ENCODE peak calls at places on chromosomes 13 and 19, in seven cellular contexts. B is IMR-90, Z is H1, Y is H9, H is mesenchymal stem cell, A is neuronal stem cell, C is mesendoderm. S is an unnamed sample.

GRCh38 chr13:106373989-106374572 is 161.4 kb downstream of the EFNB2 start:
- DNase-seq in B (peak), Z (no peak), Y (no peak), H (peak), A (no peak), C (no peak), S (no peak)

GRCh38 chr19:5692785-5693194 is 2.7 kb downstream of the RPL36 start:
- DNase-seq in B (no peak), Z (no peak), Y (peak), H (peak), A (no peak), C (no peak), S (no peak)

GRCh38 chr19:1765904-1766799 is 12.8 kb downstream of the ONECUT3 start:
- DNase-seq in B (no peak), Z (no peak), Y (no peak), H (no peak), A (no peak), C (no peak), S (no peak)

GRCh38 chr19:37817180-37817911 is 38.0 kb upstream of the ZNF573 start:
- DNase-seq in B (peak), Z (peak), Y (peak), H (no peak), A (peak), C (peak), S (peak)

GRCh38 chr19:18607222-18608101 is 863 bp upstream of the CRLF1 start:
- DNase-seq in B (no peak), Z (no peak), Y (no peak), H (no peak), A (no peak), C (no peak), S (no peak)

GRCh38 chr19:35013820-35014754 is 14.0 kb downstream of the GRAMD1A start:
- DNase-seq in B (no peak), Z (no peak), Y (no peak), H (no peak), A (no peak), C (no peak), S (no peak)

GRCh38 chr19:48965033-48965805 is at the start of gene FTL:
- DNase-seq in B (peak), Z (peak), Y (peak), H (peak), A (peak), C (peak), S (peak)

GRCh38 chr19:808176-808741 is 11.0 kb downstream of the PTBP1 start:
- DNase-seq in B (no peak), Z (no peak), Y (no peak), H (no peak), A (no peak), C (no peak), S (no peak)

GRCh38 chr19:3276341-3276799 is 51.9 kb downstream of the CELF5 start:
- DNase-seq in B (no peak), Z (peak), Y (peak), H (no peak), A (no peak), C (no peak), S (peak)

GRCh38 chr13:32687275-32687674 is 101.0 kb downstream of the PDS5B start:
- DNase-seq in B (no peak), Z (no peak), Y (no peak), H (no peak), A (no peak), C (no peak), S (no peak)

GRCh38 chr13:49265822-49266221 is 18.1 kb downstream of the CDADC1 start:
- DNase-seq in B (peak), Z (no peak), Y (no peak), H (peak), A (no peak), C (no peak), S (no peak)

GRCh38 chr19:13844130-13844631 is 32.8 kb upstream of the NANOS3 start:
- DNase-seq in B (no peak), Z (no peak), Y (no peak), H (no peak), A (no peak), C (no peak), S (no peak)

GRCh38 chr19:18999896-19000620 is 33.3 kb downstream of the SUGP2 start:
- DNase-seq in B (peak), Z (no peak), Y (no peak), H (peak), A (no peak), C (peak), S (no peak)

GRCh38 chr19:33797821-33798633 is 1.4 kb downstream of the KCTD15 start:
- DNase-seq in B (peak), Z (no peak), Y (peak), H (peak), A (peak), C (peak), S (no peak)

GRCh38 chr13:99694251-99694650 is 193.0 kb downstream of the TM9SF2 start:
- DNase-seq in B (no peak), Z (no peak), Y (no peak), H (no peak), A (no peak), C (no peak), S (no peak)

GRCh38 chr13:99698816-99699099 is 197.5 kb downstream of the TM9SF2 start:
- DNase-seq in B (no peak), Z (no peak), Y (no peak), H (no peak), A (no peak), C (no peak), S (no peak)

GRCh38 chr13:99700468-99700867 is 199.2 kb downstream of the TM9SF2 start:
- DNase-seq in B (no peak), Z (no peak), Y (no peak), H (no peak), A (no peak), C (no peak), S (no peak)

GRCh38 chr13:99693812-99694211 is 192.5 kb downstream of the TM9SF2 start:
- DNase-seq in B (no peak), Z (no peak), Y (no peak), H (no peak), A (no peak), C (no peak), S (no peak)

GRCh38 chr13:99698010-99698815 is 196.9 kb downstream of the TM9SF2 start:
- DNase-seq in B (no peak), Z (no peak), Y (no peak), H (no peak), A (no peak), C (no peak), S (no peak)
- H4K8ac ChIP-seq in B (no peak), Z (no peak), Y (no peak), H (no peak), A (no peak), C (no peak), S (no peak)

GRCh38 chr13:28631792-28632191 is 27.1 kb upstream of the POMP start:
- DNase-seq in B (peak), Z (no peak), Y (no peak), H (no peak), A (no peak), C (no peak), S (peak)
- H3K18ac ChIP-seq in B (no peak), Z (no peak), Y (no peak), H (no peak), A (no peak), C (no peak), S (no peak)

DNA sequence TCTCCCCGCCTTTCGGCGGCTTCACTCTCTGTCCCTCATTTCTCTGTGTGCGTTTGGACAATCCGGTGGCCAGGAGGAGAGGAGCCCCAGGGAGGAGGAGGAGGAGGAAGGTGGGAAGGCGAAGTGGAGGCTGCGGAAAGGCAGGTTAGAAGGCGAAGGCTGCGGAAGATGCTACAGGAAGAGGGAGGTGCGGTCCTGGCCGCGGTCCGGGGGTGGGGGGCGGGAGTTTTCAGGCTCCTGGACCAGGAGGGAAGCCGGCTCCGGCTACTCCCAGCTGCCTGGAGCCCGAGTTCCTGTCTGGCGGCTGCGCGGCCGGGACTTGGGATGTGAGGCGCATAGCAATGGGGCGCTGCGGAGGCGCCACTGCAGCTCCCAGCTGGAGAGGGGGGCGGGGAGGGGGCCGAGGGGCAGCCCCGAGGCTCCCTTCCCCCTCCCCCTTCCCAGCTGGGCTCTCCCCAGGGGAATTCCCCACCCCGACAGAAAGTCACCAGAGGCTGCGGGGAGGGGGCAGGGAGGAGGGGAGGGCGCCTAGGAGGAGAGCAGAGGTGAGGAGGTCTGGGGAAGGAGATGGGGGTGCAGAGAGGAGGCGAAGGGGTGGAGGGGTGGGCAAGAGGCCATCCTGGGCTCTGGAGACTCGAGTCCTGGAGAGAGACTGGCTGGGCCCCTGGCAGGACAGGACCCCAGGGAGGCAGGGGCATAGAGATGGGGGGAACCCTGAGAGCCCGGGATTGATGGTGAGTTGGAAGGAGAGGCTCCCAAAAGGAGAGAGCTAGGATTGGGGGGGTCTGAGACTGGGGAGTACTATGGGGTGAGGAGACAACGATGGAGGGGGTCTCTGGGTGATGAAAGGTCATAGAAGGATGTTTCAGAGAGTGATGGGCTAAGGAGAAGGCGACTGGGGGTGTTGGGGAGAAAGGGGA is 2.0 kb downstream of the LRRC4B start:
- DNase-seq in B (no peak), Z (no peak), Y (no peak), H (no peak), A (no peak), C (peak), S (no peak)
- H4K8ac ChIP-seq in B (no peak), Z (peak), Y (no peak), H (no peak), A (no peak), C (no peak), S (no peak)

GRCh38 chr19:4409123-4409933 is 6.9 kb downstream of the CHAF1A start:
- DNase-seq in B (no peak), Z (peak), Y (peak), H (no peak), A (no peak), C (peak), S (no peak)
- H3K18ac ChIP-seq in B (no peak), Z (peak), Y (peak), H (no peak), A (no peak), C (peak), S (no peak)

GRCh38 chr19:12657966-12658365 is 8.6 kb downstream of the MAN2B1 start:
- DNase-seq in B (no peak), Z (no peak), Y (no peak), H (no peak), A (no peak), C (no peak), S (no peak)

GRCh38 chr19:12656899-12657571 is 9.5 kb downstream of the MAN2B1 start:
- DNase-seq in B (no peak), Z (peak), Y (peak), H (no peak), A (no peak), C (peak), S (no peak)

GRCh38 chr19:12660980-12661379 is 5.6 kb downstream of the MAN2B1 start:
- DNase-seq in B (no peak), Z (no peak), Y (no peak), H (no peak), A (no peak), C (no peak), S (no peak)

GRCh38 chr19:12652219-12652618 is 14.3 kb downstream of the MAN2B1 start:
- DNase-seq in B (no peak), Z (no peak), Y (no peak), H (no peak), A (no peak), C (no peak), S (no peak)

GRCh38 chr19:12655546-12655945 is 11.0 kb downstream of the MAN2B1 start:
- DNase-seq in B (no peak), Z (no peak), Y (no peak), H (no peak), A (no peak), C (no peak), S (no peak)
- H4K8ac ChIP-seq in B (no peak), Z (no peak), Y (no peak), H (no peak), A (no peak), C (no peak), S (no peak)

DNA sequence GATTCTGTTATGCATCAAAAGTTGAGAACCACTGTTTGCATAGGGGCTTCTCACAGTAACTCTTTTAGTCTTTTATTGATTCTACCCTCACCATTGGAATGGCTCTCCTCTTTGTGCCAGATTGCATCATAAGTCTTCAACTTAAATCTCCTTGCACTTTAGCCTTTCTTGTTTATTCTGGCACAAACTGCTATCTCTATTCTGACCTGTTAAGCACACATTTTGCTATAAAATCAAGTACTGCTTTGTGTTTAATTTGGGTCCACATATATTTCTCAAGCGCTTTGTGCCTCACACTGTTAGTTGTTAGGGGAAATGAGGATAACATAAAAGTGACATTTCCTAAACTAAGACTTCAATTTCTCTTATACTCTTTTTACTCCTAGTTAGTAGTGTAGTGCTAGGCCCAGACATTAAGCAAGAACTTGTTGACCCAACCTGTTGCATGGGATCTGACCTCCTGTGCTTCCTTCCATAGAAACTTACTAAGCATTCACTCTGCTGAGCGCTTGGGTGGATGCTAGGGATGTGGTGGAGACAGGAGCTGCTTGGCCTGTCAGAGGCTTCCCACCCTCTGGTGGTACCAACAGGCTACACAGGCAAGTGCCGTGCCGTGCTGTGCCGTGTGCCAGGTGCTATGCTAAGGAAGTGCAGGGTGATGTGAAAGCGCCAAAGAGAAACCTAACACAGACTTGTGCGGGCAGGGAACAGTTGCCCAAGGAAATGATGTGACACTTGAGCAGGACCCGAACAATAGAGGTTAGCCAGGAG is 1.2 kb downstream of the UTP14C start:
- DNase-seq in B (no peak), Z (no peak), Y (peak), H (no peak), A (no peak), C (peak), S (no peak)
- H3K18ac ChIP-seq in B (no peak), Z (no peak), Y (no peak), H (no peak), A (no peak), C (no peak), S (no peak)

GRCh38 chr13:38620876-38621275 is 66.0 kb upstream of the FREM2 start:
- DNase-seq in B (no peak), Z (no peak), Y (no peak), H (no peak), A (no peak), C (peak), S (peak)
- H4K8ac ChIP-seq in B (no peak), Z (no peak), Y (no peak), H (no peak), A (no peak), C (no peak), S (no peak)

GRCh38 chr19:12676384-12676792 is 5.3 kb downstream of the DHPS start:
- DNase-seq in B (peak), Z (no peak), Y (peak), H (peak), A (peak), C (peak), S (peak)
- H3K18ac ChIP-seq in B (no peak), Z (no peak), Y (no peak), H (no peak), A (no peak), C (no peak), S (no peak)

DNA sequence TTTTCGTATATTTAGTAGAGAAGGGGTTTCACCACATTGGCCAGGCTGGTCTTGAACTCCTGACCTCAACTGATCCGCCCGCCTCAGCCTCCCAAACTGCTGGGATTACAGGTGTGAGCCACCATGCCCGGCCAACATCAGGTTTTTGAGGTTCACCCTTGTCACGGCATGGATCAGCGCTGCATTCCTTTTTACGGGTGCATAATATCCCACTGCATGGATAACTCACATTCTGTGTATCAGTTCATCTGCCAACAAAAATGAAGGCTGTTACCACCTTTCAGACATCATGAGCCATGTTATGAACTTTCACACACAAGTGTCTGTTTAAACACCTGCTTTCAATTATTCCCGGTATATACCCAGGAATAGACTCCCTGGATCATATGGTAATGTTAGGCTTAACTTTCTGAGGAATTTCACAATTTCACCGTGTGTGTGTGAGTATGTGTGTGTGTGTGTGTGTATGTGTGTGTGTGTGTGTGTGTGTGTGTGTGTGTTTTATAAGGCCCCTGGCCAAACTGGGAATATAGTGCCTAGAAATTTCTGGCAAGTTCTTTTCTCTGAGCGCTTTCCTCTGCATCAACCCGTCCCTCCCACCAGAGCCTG is 52.2 kb downstream of the AP1M1 start:
- DNase-seq in B (peak), Z (no peak), Y (no peak), H (no peak), A (no peak), C (no peak), S (no peak)
- H4K8ac ChIP-seq in B (no peak), Z (no peak), Y (no peak), H (no peak), A (no peak), C (no peak), S (no peak)